ENCODE peak calls at places on chromosomes 11 and 22, in six cellular contexts. One of them, this sample, is unnamed.

GRCh38 chr11:31817054-31817620 is 6.0 kb upstream of the PAX6 start:
- DNase-seq in DMS 273 treated with DMSO at 0.1 percent for 48 hours: no peak
- DNase-seq in psoas muscle: no peak
- DNase-seq in fibroblast of villous mesenchyme: no peak
- DNase-seq in HEK293T: peak
- DNase-seq in glomerular endothelial cell: no peak
- DNase-seq in this sample: no peak

GRCh38 chr11:35112056-35112845 is 26.7 kb upstream of the CD44 start:
- DNase-seq in DMS 273 treated with DMSO at 0.1 percent for 48 hours: no peak
- DNase-seq in psoas muscle: no peak
- DNase-seq in fibroblast of villous mesenchyme: no peak
- DNase-seq in HEK293T: no peak
- DNase-seq in glomerular endothelial cell: no peak
- DNase-seq in this sample: no peak

GRCh38 chr11:131910491-131911387 is 540.3 kb downstream of the NTM start:
- DNase-seq in DMS 273 treated with DMSO at 0.1 percent for 48 hours: no peak
- DNase-seq in psoas muscle: peak
- DNase-seq in fibroblast of villous mesenchyme: peak
- DNase-seq in HEK293T: no peak
- DNase-seq in glomerular endothelial cell: no peak
- DNase-seq in this sample: no peak

GRCh38 chr11:131546218-131546895 is 175.9 kb downstream of the NTM start:
- DNase-seq in DMS 273 treated with DMSO at 0.1 percent for 48 hours: no peak
- DNase-seq in psoas muscle: no peak
- DNase-seq in fibroblast of villous mesenchyme: no peak
- DNase-seq in HEK293T: no peak
- DNase-seq in glomerular endothelial cell: no peak
- DNase-seq in this sample: no peak

GRCh38 chr22:24834845-24835570 is 29.0 kb downstream of the SGSM1 start:
- DNase-seq in DMS 273 treated with DMSO at 0.1 percent for 48 hours: no peak
- DNase-seq in psoas muscle: no peak
- DNase-seq in fibroblast of villous mesenchyme: peak
- DNase-seq in HEK293T: peak
- DNase-seq in glomerular endothelial cell: no peak
- DNase-seq in this sample: no peak

GRCh38 chr11:101974255-101974654 is 57.9 kb upstream of the ANGPTL5 start:
- DNase-seq in DMS 273 treated with DMSO at 0.1 percent for 48 hours: no peak
- DNase-seq in psoas muscle: no peak
- DNase-seq in fibroblast of villous mesenchyme: peak
- DNase-seq in HEK293T: no peak
- DNase-seq in glomerular endothelial cell: no peak
- DNase-seq in this sample: no peak

GRCh38 chr11:118914178-118914918 is 11.4 kb downstream of the BCL9L start:
- DNase-seq in DMS 273 treated with DMSO at 0.1 percent for 48 hours: no peak
- DNase-seq in psoas muscle: peak
- DNase-seq in fibroblast of villous mesenchyme: no peak
- DNase-seq in HEK293T: no peak
- DNase-seq in glomerular endothelial cell: no peak
- DNase-seq in this sample: no peak

GRCh38 chr11:110128161-110128560 is 35.0 kb downstream of the ZC3H12C start:
- DNase-seq in DMS 273 treated with DMSO at 0.1 percent for 48 hours: no peak
- DNase-seq in psoas muscle: no peak
- DNase-seq in fibroblast of villous mesenchyme: peak
- DNase-seq in HEK293T: no peak
- DNase-seq in glomerular endothelial cell: no peak
- DNase-seq in this sample: no peak

GRCh38 chr11:130212431-130212961 is 52.9 kb downstream of the ST14 start:
- DNase-seq in DMS 273 treated with DMSO at 0.1 percent for 48 hours: no peak
- DNase-seq in psoas muscle: no peak
- DNase-seq in fibroblast of villous mesenchyme: no peak
- DNase-seq in HEK293T: no peak
- DNase-seq in glomerular endothelial cell: no peak
- DNase-seq in this sample: peak

GRCh38 chr11:111652184-111652583 is 49.9 kb downstream of the SIK2 start:
- DNase-seq in DMS 273 treated with DMSO at 0.1 percent for 48 hours: no peak
- DNase-seq in psoas muscle: no peak
- DNase-seq in fibroblast of villous mesenchyme: no peak
- DNase-seq in HEK293T: no peak
- DNase-seq in glomerular endothelial cell: no peak
- DNase-seq in this sample: no peak

GRCh38 chr11:106495046-106495445 is 417.6 kb downstream of the AASDHPPT start:
- DNase-seq in DMS 273 treated with DMSO at 0.1 percent for 48 hours: no peak
- DNase-seq in psoas muscle: no peak
- DNase-seq in fibroblast of villous mesenchyme: peak
- DNase-seq in HEK293T: no peak
- DNase-seq in glomerular endothelial cell: no peak
- DNase-seq in this sample: no peak

GRCh38 chr11:69870772-69871171 is 51.6 kb upstream of the FGF3 start:
- DNase-seq in DMS 273 treated with DMSO at 0.1 percent for 48 hours: no peak
- DNase-seq in psoas muscle: no peak
- DNase-seq in fibroblast of villous mesenchyme: peak
- DNase-seq in HEK293T: no peak
- DNase-seq in glomerular endothelial cell: no peak
- DNase-seq in this sample: no peak

GRCh38 chr11:68159161-68159560 is 38.0 kb upstream of the CHKA start:
- DNase-seq in DMS 273 treated with DMSO at 0.1 percent for 48 hours: no peak
- DNase-seq in psoas muscle: no peak
- DNase-seq in fibroblast of villous mesenchyme: no peak
- DNase-seq in HEK293T: no peak
- DNase-seq in glomerular endothelial cell: no peak
- DNase-seq in this sample: no peak

GRCh38 chr22:45216133-45217003 is 24.3 kb downstream of the KIAA0930 start:
- DNase-seq in DMS 273 treated with DMSO at 0.1 percent for 48 hours: no peak
- DNase-seq in psoas muscle: no peak
- DNase-seq in fibroblast of villous mesenchyme: peak
- DNase-seq in HEK293T: no peak
- DNase-seq in glomerular endothelial cell: no peak
- DNase-seq in this sample: no peak

GRCh38 chr11:100719809-100720221 is 32.7 kb downstream of the ARHGAP42 start:
- DNase-seq in DMS 273 treated with DMSO at 0.1 percent for 48 hours: peak
- DNase-seq in psoas muscle: peak
- DNase-seq in fibroblast of villous mesenchyme: peak
- DNase-seq in HEK293T: no peak
- DNase-seq in glomerular endothelial cell: peak
- DNase-seq in this sample: no peak

GRCh38 chr11:128574576-128575011 is 12.8 kb downstream of the ETS1 start:
- DNase-seq in DMS 273 treated with DMSO at 0.1 percent for 48 hours: no peak
- DNase-seq in psoas muscle: no peak
- DNase-seq in fibroblast of villous mesenchyme: peak
- DNase-seq in HEK293T: no peak
- DNase-seq in glomerular endothelial cell: no peak
- DNase-seq in this sample: no peak

GRCh38 chr11:123429851-123430735 is at the start of gene GRAMD1B:
- DNase-seq in DMS 273 treated with DMSO at 0.1 percent for 48 hours: peak
- DNase-seq in psoas muscle: peak
- DNase-seq in fibroblast of villous mesenchyme: peak
- DNase-seq in HEK293T: peak
- DNase-seq in glomerular endothelial cell: no peak
- DNase-seq in this sample: no peak

GRCh38 chr11:20894296-20894695 is 224.9 kb downstream of the NELL1 start:
- DNase-seq in DMS 273 treated with DMSO at 0.1 percent for 48 hours: no peak
- DNase-seq in psoas muscle: no peak
- DNase-seq in fibroblast of villous mesenchyme: no peak
- DNase-seq in HEK293T: no peak
- DNase-seq in glomerular endothelial cell: no peak
- DNase-seq in this sample: no peak

GRCh38 chr22:24410110-24410856 is 17.1 kb upstream of the ADORA2A start:
- DNase-seq in DMS 273 treated with DMSO at 0.1 percent for 48 hours: no peak
- DNase-seq in psoas muscle: no peak
- DNase-seq in fibroblast of villous mesenchyme: no peak
- DNase-seq in HEK293T: no peak
- DNase-seq in glomerular endothelial cell: no peak
- DNase-seq in this sample: no peak

GRCh38 chr22:35380013-35380412 is 883 bp upstream of the HMOX1 start:
- DNase-seq in DMS 273 treated with DMSO at 0.1 percent for 48 hours: no peak
- DNase-seq in psoas muscle: no peak
- DNase-seq in fibroblast of villous mesenchyme: no peak
- DNase-seq in HEK293T: no peak
- DNase-seq in glomerular endothelial cell: no peak
- DNase-seq in this sample: no peak

GRCh38 chr11:587978-588380 is 11.7 kb downstream of the PHRF1 start:
- DNase-seq in DMS 273 treated with DMSO at 0.1 percent for 48 hours: no peak
- DNase-seq in psoas muscle: peak
- DNase-seq in fibroblast of villous mesenchyme: peak
- DNase-seq in HEK293T: no peak
- DNase-seq in glomerular endothelial cell: no peak
- DNase-seq in this sample: peak

GRCh38 chr11:95680169-95680929 is 109.2 kb downstream of the FAM76B start:
- DNase-seq in DMS 273 treated with DMSO at 0.1 percent for 48 hours: no peak
- DNase-seq in psoas muscle: no peak
- DNase-seq in fibroblast of villous mesenchyme: peak
- DNase-seq in HEK293T: no peak
- DNase-seq in glomerular endothelial cell: no peak
- DNase-seq in this sample: no peak

GRCh38 chr11:85602551-85603218 is 24.5 kb downstream of the DLG2 start:
- DNase-seq in DMS 273 treated with DMSO at 0.1 percent for 48 hours: no peak
- DNase-seq in psoas muscle: no peak
- DNase-seq in fibroblast of villous mesenchyme: peak
- DNase-seq in HEK293T: no peak
- DNase-seq in glomerular endothelial cell: no peak
- DNase-seq in this sample: no peak

GRCh38 chr11:117094776-117095175 is 3.5 kb downstream of the SIK3 start:
- DNase-seq in DMS 273 treated with DMSO at 0.1 percent for 48 hours: no peak
- DNase-seq in psoas muscle: no peak
- DNase-seq in fibroblast of villous mesenchyme: no peak
- DNase-seq in HEK293T: no peak
- DNase-seq in glomerular endothelial cell: no peak
- DNase-seq in this sample: no peak

GRCh38 chr11:2217211-2218081 is 45.8 kb upstream of the TH start:
- DNase-seq in DMS 273 treated with DMSO at 0.1 percent for 48 hours: no peak
- DNase-seq in psoas muscle: no peak
- DNase-seq in fibroblast of villous mesenchyme: no peak
- DNase-seq in HEK293T: peak
- DNase-seq in glomerular endothelial cell: no peak
- DNase-seq in this sample: no peak

GRCh38 chr22:19228174-19228573 is 49.6 kb upstream of the SLC25A1 start:
- DNase-seq in DMS 273 treated with DMSO at 0.1 percent for 48 hours: no peak
- DNase-seq in psoas muscle: no peak
- DNase-seq in fibroblast of villous mesenchyme: no peak
- DNase-seq in HEK293T: no peak
- DNase-seq in glomerular endothelial cell: no peak
- DNase-seq in this sample: no peak

GRCh38 chr11:15927866-15928217 is 428.5 kb downstream of the SOX6 start:
- DNase-seq in DMS 273 treated with DMSO at 0.1 percent for 48 hours: no peak
- DNase-seq in psoas muscle: no peak
- DNase-seq in fibroblast of villous mesenchyme: no peak
- DNase-seq in HEK293T: no peak
- DNase-seq in glomerular endothelial cell: no peak
- DNase-seq in this sample: no peak

GRCh38 chr11:31499576-31500178 is 9.7 kb downstream of the IMMP1L start:
- DNase-seq in DMS 273 treated with DMSO at 0.1 percent for 48 hours: peak
- DNase-seq in psoas muscle: no peak
- DNase-seq in fibroblast of villous mesenchyme: peak
- DNase-seq in HEK293T: no peak
- DNase-seq in glomerular endothelial cell: no peak
- DNase-seq in this sample: no peak

GRCh38 chr11:12159351-12160099 is 49.1 kb downstream of the MICAL2 start:
- DNase-seq in DMS 273 treated with DMSO at 0.1 percent for 48 hours: no peak
- DNase-seq in psoas muscle: no peak
- DNase-seq in fibroblast of villous mesenchyme: peak
- DNase-seq in HEK293T: no peak
- DNase-seq in glomerular endothelial cell: no peak
- DNase-seq in this sample: peak

GRCh38 chr11:84117394-84117793 is 831.2 kb upstream of the CCDC90B start:
- DNase-seq in DMS 273 treated with DMSO at 0.1 percent for 48 hours: no peak
- DNase-seq in psoas muscle: no peak
- DNase-seq in fibroblast of villous mesenchyme: no peak
- DNase-seq in HEK293T: no peak
- DNase-seq in glomerular endothelial cell: no peak
- DNase-seq in this sample: no peak

GRCh38 chr11:34866375-34866774 is 49.8 kb downstream of the APIP start:
- DNase-seq in DMS 273 treated with DMSO at 0.1 percent for 48 hours: no peak
- DNase-seq in psoas muscle: no peak
- DNase-seq in fibroblast of villous mesenchyme: peak
- DNase-seq in HEK293T: no peak
- DNase-seq in glomerular endothelial cell: no peak
- DNase-seq in this sample: no peak

GRCh38 chr22:43449831-43450225 is 38.0 kb downstream of the MPPED1 start:
- DNase-seq in DMS 273 treated with DMSO at 0.1 percent for 48 hours: no peak
- DNase-seq in psoas muscle: no peak
- DNase-seq in fibroblast of villous mesenchyme: no peak
- DNase-seq in HEK293T: no peak
- DNase-seq in glomerular endothelial cell: no peak
- DNase-seq in this sample: no peak

GRCh38 chr11:82864268-82864667 is 36.0 kb downstream of the PRCP start:
- DNase-seq in DMS 273 treated with DMSO at 0.1 percent for 48 hours: peak
- DNase-seq in psoas muscle: peak
- DNase-seq in fibroblast of villous mesenchyme: peak
- DNase-seq in HEK293T: peak
- DNase-seq in glomerular endothelial cell: peak
- DNase-seq in this sample: peak

GRCh38 chr11:70618471-70619101 is 220.3 kb downstream of the CTTN start:
- DNase-seq in DMS 273 treated with DMSO at 0.1 percent for 48 hours: no peak
- DNase-seq in psoas muscle: no peak
- DNase-seq in fibroblast of villous mesenchyme: no peak
- DNase-seq in HEK293T: no peak
- DNase-seq in glomerular endothelial cell: no peak
- DNase-seq in this sample: no peak

GRCh38 chr11:134701564-134702165 is 289.6 kb upstream of the B3GAT1 start:
- DNase-seq in DMS 273 treated with DMSO at 0.1 percent for 48 hours: no peak
- DNase-seq in psoas muscle: no peak
- DNase-seq in fibroblast of villous mesenchyme: no peak
- DNase-seq in HEK293T: no peak
- DNase-seq in glomerular endothelial cell: no peak
- DNase-seq in this sample: no peak

GRCh38 chr11:45805305-45806071 is 539 bp downstream of the SLC35C1 start:
- DNase-seq in DMS 273 treated with DMSO at 0.1 percent for 48 hours: no peak
- DNase-seq in psoas muscle: peak
- DNase-seq in fibroblast of villous mesenchyme: peak
- DNase-seq in HEK293T: peak
- DNase-seq in glomerular endothelial cell: no peak
- DNase-seq in this sample: no peak

GRCh38 chr11:6197466-6198200 is 1.4 kb upstream of the OR52W1 start:
- DNase-seq in DMS 273 treated with DMSO at 0.1 percent for 48 hours: no peak
- DNase-seq in psoas muscle: no peak
- DNase-seq in fibroblast of villous mesenchyme: no peak
- DNase-seq in HEK293T: no peak
- DNase-seq in glomerular endothelial cell: no peak
- DNase-seq in this sample: no peak

GRCh38 chr11:120172054-120172881 is 34.4 kb upstream of the TRIM29 start:
- DNase-seq in DMS 273 treated with DMSO at 0.1 percent for 48 hours: no peak
- DNase-seq in psoas muscle: peak
- DNase-seq in fibroblast of villous mesenchyme: peak
- DNase-seq in HEK293T: peak
- DNase-seq in glomerular endothelial cell: peak
- DNase-seq in this sample: peak